ENCODE peak calls at places on chromosome 12, in ten cellular contexts. One of them, this sample, is unnamed.
A peak's percentile ranks its signal among the peaks of the same experiment; 100 is the strongest.

GRCh38 chr12:51872689-51872981 is 15.3 kb upstream of the ANKRD33 start:
- DNase-seq in NB4: no peak
- DNase-seq in lower lobe of right lung: no peak
- DNase-seq in tibial artery: no peak
- DNase-seq in neural progenitor cell: no peak
- DNase-seq in astrocyte: no peak
- DNase-seq in fibroblast of lung: no peak
- DNase-seq in prostate gland: no peak
- DNase-seq in left ventricle myocardium inferior: no peak
- DNase-seq in cardiac fibroblast: no peak
- DNase-seq in this sample: no peak

GRCh38 chr12:32834122-32834521 is 62.5 kb downstream of the PKP2 start:
- DNase-seq in astrocyte: no peak
- DNase-seq in left ventricle myocardium inferior: no peak
- DNase-seq in prostate gland: no peak
- DNase-seq in NB4: no peak
- DNase-seq in cardiac fibroblast: no peak
- DNase-seq in lower lobe of right lung: no peak
- DNase-seq in neural progenitor cell: no peak
- DNase-seq in fibroblast of lung: no peak
- DNase-seq in tibial artery: no peak
- DNase-seq in this sample: no peak

GRCh38 chr12:102407776-102408486 is 72.4 kb downstream of the IGF1 start:
- DNase-seq in neural progenitor cell: no peak
- DNase-seq in left ventricle myocardium inferior: no peak
- DNase-seq in cardiac fibroblast: no peak
- DNase-seq in NB4: no peak
- DNase-seq in lower lobe of right lung: no peak
- DNase-seq in fibroblast of lung: peak; percentile 68
- DNase-seq in tibial artery: no peak
- DNase-seq in astrocyte: peak; percentile 55
- DNase-seq in prostate gland: no peak
- DNase-seq in this sample: no peak

GRCh38 chr12:101539148-101539547 is 55.6 kb upstream of the MYBPC1 start:
- DNase-seq in cardiac fibroblast: peak; percentile 3
- DNase-seq in prostate gland: no peak
- DNase-seq in left ventricle myocardium inferior: no peak
- DNase-seq in tibial artery: no peak
- DNase-seq in fibroblast of lung: no peak
- DNase-seq in astrocyte: no peak
- DNase-seq in neural progenitor cell: no peak
- DNase-seq in NB4: no peak
- DNase-seq in lower lobe of right lung: no peak
- DNase-seq in this sample: peak; percentile 10

GRCh38 chr12:12158858-12159257 is 88.1 kb downstream of the BCL2L14 start:
- DNase-seq in tibial artery: no peak
- DNase-seq in fibroblast of lung: peak; percentile 61
- DNase-seq in astrocyte: peak; percentile 51
- DNase-seq in lower lobe of right lung: no peak
- DNase-seq in prostate gland: no peak
- DNase-seq in NB4: no peak
- DNase-seq in cardiac fibroblast: peak; percentile 68
- DNase-seq in neural progenitor cell: no peak
- DNase-seq in left ventricle myocardium inferior: peak; percentile 25
- DNase-seq in this sample: no peak

GRCh38 chr12:99960312-99960711 is 24.4 kb downstream of the ANKS1B start:
- DNase-seq in prostate gland: no peak
- DNase-seq in astrocyte: no peak
- DNase-seq in NB4: no peak
- DNase-seq in tibial artery: no peak
- DNase-seq in lower lobe of right lung: no peak
- DNase-seq in left ventricle myocardium inferior: no peak
- DNase-seq in cardiac fibroblast: peak; percentile 24
- DNase-seq in fibroblast of lung: no peak
- DNase-seq in neural progenitor cell: no peak
- DNase-seq in this sample: no peak

GRCh38 chr12:52566847-52567291 is 6.8 kb downstream of the KRT74 start:
- DNase-seq in tibial artery: no peak
- DNase-seq in lower lobe of right lung: no peak
- DNase-seq in astrocyte: no peak
- DNase-seq in left ventricle myocardium inferior: peak; percentile 68
- DNase-seq in cardiac fibroblast: no peak
- DNase-seq in fibroblast of lung: no peak
- DNase-seq in neural progenitor cell: no peak
- DNase-seq in NB4: no peak
- DNase-seq in prostate gland: no peak
- DNase-seq in this sample: no peak

GRCh38 chr12:113858828-113859386 is 107.2 kb downstream of the RBM19 start:
- DNase-seq in lower lobe of right lung: no peak
- DNase-seq in fibroblast of lung: no peak
- DNase-seq in astrocyte: no peak
- DNase-seq in cardiac fibroblast: no peak
- DNase-seq in tibial artery: no peak
- DNase-seq in prostate gland: no peak
- DNase-seq in left ventricle myocardium inferior: no peak
- DNase-seq in neural progenitor cell: no peak
- DNase-seq in NB4: peak; percentile 82
- DNase-seq in this sample: no peak

GRCh38 chr12:998020-998874 is 7.2 kb downstream of the ERC1 start:
- DNase-seq in prostate gland: no peak
- DNase-seq in fibroblast of lung: no peak
- DNase-seq in cardiac fibroblast: no peak
- DNase-seq in lower lobe of right lung: no peak
- DNase-seq in left ventricle myocardium inferior: no peak
- DNase-seq in astrocyte: no peak
- DNase-seq in neural progenitor cell: no peak
- DNase-seq in tibial artery: no peak
- DNase-seq in NB4: peak; percentile 33
- DNase-seq in this sample: no peak

DNA sequence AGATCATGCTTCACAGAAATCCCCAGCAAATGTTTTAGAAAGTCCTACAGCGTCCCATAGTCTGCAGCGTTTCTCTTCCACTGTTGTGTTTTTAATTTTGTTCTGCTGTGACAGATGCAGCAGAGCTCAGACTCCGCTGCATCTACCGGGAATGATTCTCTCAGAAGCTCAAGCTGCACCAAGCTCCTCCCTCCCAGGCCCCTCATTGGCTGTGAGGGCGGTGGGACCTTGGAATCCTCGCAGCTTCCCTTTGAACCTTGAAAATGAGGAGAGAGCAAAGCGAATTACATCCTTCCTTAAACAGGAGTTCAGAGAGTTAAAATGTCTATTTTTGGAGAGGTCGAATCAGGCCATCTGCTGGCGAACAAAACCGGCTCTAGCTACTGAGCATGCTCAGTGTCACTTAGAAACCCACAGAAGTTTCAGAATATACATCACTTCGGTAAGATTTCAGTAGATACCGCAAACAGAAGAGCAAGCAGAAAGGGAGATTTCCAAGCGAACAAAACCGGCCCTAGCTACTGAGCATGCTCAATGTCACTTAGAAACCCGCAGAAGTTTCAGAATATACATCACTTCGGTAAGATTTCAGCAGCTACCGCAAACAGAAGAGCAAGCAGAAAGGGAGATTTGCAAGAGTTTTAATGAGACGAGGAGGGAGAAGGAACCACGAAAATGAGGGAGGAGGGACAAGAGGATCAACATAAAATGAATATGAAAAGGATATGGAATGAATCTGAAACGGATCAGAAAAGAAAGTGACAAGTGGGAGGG is at the start of gene ABCD2:
- DNase-seq in tibial artery: peak; percentile 79
- DNase-seq in NB4: peak; percentile 74
- DNase-seq in lower lobe of right lung: peak; percentile 43
- DNase-seq in left ventricle myocardium inferior: peak; percentile 69
- DNase-seq in neural progenitor cell: peak; percentile 81
- DNase-seq in cardiac fibroblast: peak; percentile 83
- DNase-seq in prostate gland: peak; percentile 7
- DNase-seq in astrocyte: peak; percentile 83
- DNase-seq in fibroblast of lung: peak; percentile 86
- DNase-seq in this sample: peak; percentile 55
- TF ChIP-seq CTCF in tibial artery: no peak
- TF ChIP-seq CTCF in NB4: no peak
- TF ChIP-seq CTCF in lower lobe of right lung: no peak
- TF ChIP-seq CTCF in left ventricle myocardium inferior: peak; percentile 20
- TF ChIP-seq CTCF in neural progenitor cell: no peak
- TF ChIP-seq CTCF in cardiac fibroblast: no peak
- TF ChIP-seq CTCF in prostate gland: no peak
- TF ChIP-seq CTCF in astrocyte: no peak
- TF ChIP-seq CTCF in fibroblast of lung: peak; percentile 6
- TF ChIP-seq CTCF in this sample: no peak

GRCh38 chr12:55926738-55927587 is 731 bp downstream of the PYM1 start:
- DNase-seq in astrocyte: peak; percentile 83
- DNase-seq in cardiac fibroblast: peak; percentile 95
- DNase-seq in lower lobe of right lung: peak; percentile 90
- DNase-seq in left ventricle myocardium inferior: peak; percentile 87
- DNase-seq in NB4: peak; percentile 98
- DNase-seq in fibroblast of lung: peak; percentile 92
- DNase-seq in prostate gland: peak; percentile 85
- DNase-seq in neural progenitor cell: peak; percentile 95
- DNase-seq in tibial artery: peak; percentile 94
- DNase-seq in this sample: peak; percentile 93
- TF ChIP-seq CTCF in astrocyte: peak; percentile 51
- TF ChIP-seq CTCF in cardiac fibroblast: peak; percentile 68
- TF ChIP-seq CTCF in lower lobe of right lung: peak; percentile 61
- TF ChIP-seq CTCF in left ventricle myocardium inferior: peak; percentile 79
- TF ChIP-seq CTCF in NB4: peak; percentile 63
- TF ChIP-seq CTCF in fibroblast of lung: peak; percentile 68
- TF ChIP-seq CTCF in prostate gland: peak; percentile 67
- TF ChIP-seq CTCF in neural progenitor cell: peak; percentile 89
- TF ChIP-seq CTCF in tibial artery: peak; percentile 56
- TF ChIP-seq CTCF in this sample: peak; percentile 71

GRCh38 chr12:59839514-59839913 is 243.7 kb downstream of the SLC16A7 start:
- DNase-seq in tibial artery: no peak
- DNase-seq in astrocyte: peak; percentile 2
- DNase-seq in cardiac fibroblast: peak; percentile 5
- DNase-seq in fibroblast of lung: peak; percentile 5
- DNase-seq in lower lobe of right lung: no peak
- DNase-seq in left ventricle myocardium inferior: no peak
- DNase-seq in neural progenitor cell: no peak
- DNase-seq in NB4: no peak
- DNase-seq in prostate gland: no peak
- DNase-seq in this sample: no peak

GRCh38 chr12:59833408-59833807 is 237.6 kb downstream of the SLC16A7 start:
- DNase-seq in tibial artery: no peak
- DNase-seq in cardiac fibroblast: no peak
- DNase-seq in astrocyte: no peak
- DNase-seq in neural progenitor cell: no peak
- DNase-seq in left ventricle myocardium inferior: no peak
- DNase-seq in prostate gland: no peak
- DNase-seq in fibroblast of lung: no peak
- DNase-seq in NB4: peak; percentile 3
- DNase-seq in lower lobe of right lung: no peak
- DNase-seq in this sample: no peak

GRCh38 chr12:59834659-59835474 is 239.0 kb downstream of the SLC16A7 start:
- DNase-seq in prostate gland: no peak
- DNase-seq in tibial artery: no peak
- DNase-seq in cardiac fibroblast: peak; percentile 49
- DNase-seq in left ventricle myocardium inferior: no peak
- DNase-seq in astrocyte: peak; percentile 8
- DNase-seq in NB4: peak; percentile 42
- DNase-seq in fibroblast of lung: peak; percentile 15
- DNase-seq in lower lobe of right lung: no peak
- DNase-seq in neural progenitor cell: peak; percentile 31
- DNase-seq in this sample: no peak
- TF ChIP-seq CTCF in prostate gland: peak; percentile 42
- TF ChIP-seq CTCF in tibial artery: peak; percentile 39
- TF ChIP-seq CTCF in cardiac fibroblast: peak; percentile 55
- TF ChIP-seq CTCF in left ventricle myocardium inferior: peak; percentile 68
- TF ChIP-seq CTCF in astrocyte: peak; percentile 52
- TF ChIP-seq CTCF in NB4: peak; percentile 45
- TF ChIP-seq CTCF in fibroblast of lung: peak; percentile 37
- TF ChIP-seq CTCF in lower lobe of right lung: peak; percentile 55
- TF ChIP-seq CTCF in neural progenitor cell: peak; percentile 71
- TF ChIP-seq CTCF in this sample: no peak

GRCh38 chr12:27969901-27970390 is 2.6 kb downstream of the PTHLH start:
- DNase-seq in neural progenitor cell: peak; percentile 90
- DNase-seq in left ventricle myocardium inferior: peak; percentile 37
- DNase-seq in cardiac fibroblast: peak; percentile 59
- DNase-seq in lower lobe of right lung: peak; percentile 56
- DNase-seq in prostate gland: peak; percentile 56
- DNase-seq in astrocyte: peak; percentile 75
- DNase-seq in tibial artery: peak; percentile 76
- DNase-seq in NB4: peak; percentile 68
- DNase-seq in fibroblast of lung: peak; percentile 80
- DNase-seq in this sample: peak; percentile 18

GRCh38 chr12:27967551-27968054 is 4.9 kb downstream of the PTHLH start:
- DNase-seq in lower lobe of right lung: no peak
- DNase-seq in fibroblast of lung: peak; percentile 36
- DNase-seq in left ventricle myocardium inferior: no peak
- DNase-seq in NB4: no peak
- DNase-seq in cardiac fibroblast: no peak
- DNase-seq in prostate gland: no peak
- DNase-seq in astrocyte: peak; percentile 26
- DNase-seq in neural progenitor cell: no peak
- DNase-seq in tibial artery: no peak
- DNase-seq in this sample: no peak

GRCh38 chr12:27970981-27971489 is 1.5 kb downstream of the PTHLH start:
- DNase-seq in neural progenitor cell: peak; percentile 61
- DNase-seq in left ventricle myocardium inferior: no peak
- DNase-seq in fibroblast of lung: peak; percentile 44
- DNase-seq in cardiac fibroblast: no peak
- DNase-seq in lower lobe of right lung: no peak
- DNase-seq in NB4: no peak
- DNase-seq in prostate gland: no peak
- DNase-seq in tibial artery: no peak
- DNase-seq in astrocyte: peak; percentile 30
- DNase-seq in this sample: no peak

GRCh38 chr12:27970391-27970980 is 2.0 kb downstream of the PTHLH start:
- DNase-seq in neural progenitor cell: peak; percentile 74
- DNase-seq in cardiac fibroblast: peak; percentile 60
- DNase-seq in NB4: no peak
- DNase-seq in tibial artery: no peak
- DNase-seq in fibroblast of lung: peak; percentile 68
- DNase-seq in prostate gland: no peak
- DNase-seq in left ventricle myocardium inferior: no peak
- DNase-seq in astrocyte: peak; percentile 56
- DNase-seq in lower lobe of right lung: no peak
- DNase-seq in this sample: no peak

GRCh38 chr12:27969011-27969900 is 3.3 kb downstream of the PTHLH start:
- DNase-seq in prostate gland: no peak
- DNase-seq in neural progenitor cell: peak; percentile 54
- DNase-seq in tibial artery: no peak
- DNase-seq in left ventricle myocardium inferior: peak; percentile 21
- DNase-seq in NB4: no peak
- DNase-seq in lower lobe of right lung: no peak
- DNase-seq in cardiac fibroblast: peak; percentile 29
- DNase-seq in fibroblast of lung: peak; percentile 49
- DNase-seq in astrocyte: peak; percentile 36
- DNase-seq in this sample: peak; percentile 25
- TF ChIP-seq CTCF in prostate gland: no peak
- TF ChIP-seq CTCF in neural progenitor cell: no peak
- TF ChIP-seq CTCF in tibial artery: no peak
- TF ChIP-seq CTCF in left ventricle myocardium inferior: no peak
- TF ChIP-seq CTCF in NB4: no peak
- TF ChIP-seq CTCF in lower lobe of right lung: no peak
- TF ChIP-seq CTCF in cardiac fibroblast: no peak
- TF ChIP-seq CTCF in fibroblast of lung: peak; percentile 18
- TF ChIP-seq CTCF in astrocyte: no peak
- TF ChIP-seq CTCF in this sample: no peak